ENCODE peak calls at places on chromosomes 2 and 18, in six cellular contexts. L, N, P, C, U and T are unnamed samples.

GRCh38 chr2:215460682-215461081 is 24.8 kb upstream of the FN1 start:
- DNase-seq in C (no peak), N (no peak), L (no peak), U (peak), P (no peak), T (no peak)

GRCh38 chr18:31156831-31157763 is 5.6 kb downstream of the DSC1 start:
- DNase-seq in N (peak), L (peak), C (no peak), U (no peak), P (no peak), T (no peak)

GRCh38 chr2:225993430-225993829 is 593.9 kb downstream of the NYAP2 start:
- DNase-seq in L (no peak), U (no peak), N (no peak), C (no peak), P (no peak), T (no peak)

GRCh38 chr2:39119732-39120520 is 925 bp downstream of the SOS1 start:
- DNase-seq in N (peak), C (peak), L (peak), U (no peak), P (peak), T (peak)

GRCh38 chr2:73283545-73284295 is 558 bp downstream of the FBXO41 start:
- DNase-seq in P (no peak), L (no peak), U (no peak), C (peak), N (no peak), T (no peak)

GRCh38 chr2:120013569-120014223 is 819 bp downstream of the EPB41L5 start:
- DNase-seq in U (no peak), P (no peak), N (no peak), C (no peak), L (peak), T (peak)

GRCh38 chr2:240513544-240514287 is 44.1 kb downstream of the ANKMY1 start:
- DNase-seq in U (peak), N (peak), C (peak), L (peak), P (peak), T (peak)

GRCh38 chr18:2147866-2148265 is 423.4 kb downstream of the METTL4 start:
- DNase-seq in L (peak), U (no peak), C (no peak), N (no peak), P (no peak), T (no peak)

GRCh38 chr2:181955010-181955409 is 30.6 kb upstream of the PPP1R1C start:
- DNase-seq in C (no peak), N (no peak), U (no peak), P (no peak), L (peak), T (no peak)

GRCh38 chr2:26541401-26542193 is 63.7 kb upstream of the OTOF start:
- DNase-seq in L (no peak), C (no peak), N (no peak), P (no peak), U (no peak), T (no peak)

GRCh38 chr2:58571181-58571852 is 330.2 kb upstream of the FANCL start:
- DNase-seq in U (peak), P (no peak), L (peak), N (peak), C (peak), T (peak)

GRCh38 chr18:25066536-25066935 is 285.4 kb downstream of the ZNF521 start:
- DNase-seq in L (no peak), C (no peak), U (no peak), N (no peak), P (no peak), T (no peak)

GRCh38 chr2:83081835-83082522 is 1377.1 kb downstream of the SUCLG1 start:
- DNase-seq in P (no peak), C (no peak), N (no peak), L (peak), U (no peak), T (no peak)

GRCh38 chr18:48104703-48105102 is 174.2 kb upstream of the SMAD2 start:
- DNase-seq in L (no peak), U (no peak), P (no peak), N (no peak), C (no peak), T (no peak)

GRCh38 chr2:112138143-112139032 is at the start of gene FBLN7:
- DNase-seq in L (peak), P (no peak), U (no peak), C (no peak), N (peak), T (no peak)

GRCh38 chr2:158822212-158822611 is 27.1 kb downstream of the DAPL1 start:
- DNase-seq in U (no peak), L (no peak), N (no peak), P (no peak), C (no peak), T (no peak)

GRCh38 chr2:241867776-241868420 is 1.6 kb upstream of the RTP5 start:
- DNase-seq in L (no peak), U (no peak), C (no peak), P (peak), N (no peak), T (no peak)

GRCh38 chr2:25885933-25886332 is 7.6 kb upstream of the ASXL2 start:
- DNase-seq in U (peak), L (peak), N (peak), P (no peak), C (no peak), T (no peak)

GRCh38 chr2:203734276-203734983 is 28.0 kb downstream of the CD28 start:
- DNase-seq in L (no peak), U (no peak), N (no peak), C (no peak), P (no peak), T (no peak)

GRCh38 chr2:230410861-230411464 is 5.0 kb upstream of the SP100 start:
- DNase-seq in C (no peak), N (no peak), P (no peak), L (no peak), U (no peak), T (no peak)

GRCh38 chr2:104756119-104756518 is 97.8 kb upstream of the POU3F3 start:
- DNase-seq in C (no peak), N (no peak), P (no peak), L (no peak), U (no peak), T (no peak)

GRCh38 chr18:40987581-40987980 is 967.5 kb upstream of the PIK3C3 start:
- DNase-seq in N (no peak), U (no peak), P (no peak), L (no peak), C (no peak), T (no peak)

GRCh38 chr2:50720695-50721314 is 311.1 kb downstream of the NRXN1 start:
- DNase-seq in P (no peak), C (no peak), N (no peak), U (no peak), L (no peak), T (no peak)

GRCh38 chr2:101969723-101970122 is 22.0 kb upstream of the IL1R2 start:
- DNase-seq in C (no peak), P (no peak), N (no peak), L (no peak), U (no peak), T (no peak)

GRCh38 chr2:150485114-150485870 is 2.2 kb downstream of the RND3 start:
- DNase-seq in N (peak), U (no peak), C (no peak), P (no peak), L (peak), T (peak)

GRCh38 chr2:86833315-86833714 is 28.4 kb downstream of the CD8B start:
- DNase-seq in L (no peak), N (no peak), P (no peak), U (no peak), C (no peak), T (no peak)

GRCh38 chr2:136013286-136013685 is 27.9 kb upstream of the DARS1 start:
- DNase-seq in P (no peak), U (no peak), L (no peak), C (no peak), N (no peak), T (no peak)